ENCODE peak calls at places on chromosomes 13 and 19, in five cellular contexts. One of them, this sample, is unnamed. For H3K9me3, the result is how much of the 10 kb centered on the place peaks cover.

GRCh38 chr19:55342044-55342531 is 2.4 kb downstream of the KMT5C start:
- DNase-seq in mucosa of descending colon: peak
- DNase-seq in left lung: no peak
- DNase-seq in CD8-positive, alpha-beta T cell: no peak
- DNase-seq in PC-3: no peak
- DNase-seq in this sample: no peak

GRCh38 chr13:26465514-26465913 is 92.0 kb upstream of the WASF3 start:
- DNase-seq in mucosa of descending colon: no peak
- DNase-seq in left lung: no peak
- DNase-seq in CD8-positive, alpha-beta T cell: no peak
- DNase-seq in PC-3: no peak
- DNase-seq in this sample: no peak

GRCh38 chr13:31444266-31444862 is 244.6 kb downstream of the B3GLCT start:
- DNase-seq in mucosa of descending colon: no peak
- DNase-seq in left lung: no peak
- DNase-seq in CD8-positive, alpha-beta T cell: no peak
- DNase-seq in PC-3: no peak
- DNase-seq in this sample: no peak

GRCh38 chr13:95118541-95119324 is 182.5 kb downstream of the ABCC4 start:
- DNase-seq in mucosa of descending colon: no peak
- DNase-seq in left lung: no peak
- DNase-seq in CD8-positive, alpha-beta T cell: no peak
- DNase-seq in PC-3: peak
- DNase-seq in this sample: no peak

GRCh38 chr19:37969695-37970094 is 62.7 kb downstream of the SIPA1L3 start:
- DNase-seq in mucosa of descending colon: no peak
- DNase-seq in left lung: no peak
- DNase-seq in CD8-positive, alpha-beta T cell: no peak
- DNase-seq in PC-3: no peak
- DNase-seq in this sample: no peak

GRCh38 chr19:3456925-3457530 is 23.3 kb downstream of the SMIM24 start:
- DNase-seq in mucosa of descending colon: no peak
- DNase-seq in left lung: no peak
- DNase-seq in CD8-positive, alpha-beta T cell: no peak
- DNase-seq in PC-3: no peak
- DNase-seq in this sample: no peak

GRCh38 chr13:38159710-38160109 is 189.9 kb upstream of the UFM1 start:
- DNase-seq in mucosa of descending colon: no peak
- DNase-seq in left lung: no peak
- DNase-seq in CD8-positive, alpha-beta T cell: no peak
- DNase-seq in PC-3: no peak
- DNase-seq in this sample: no peak

GRCh38 chr19:54096642-54097106 is 3.9 kb downstream of the OSCAR start:
- DNase-seq in mucosa of descending colon: no peak
- DNase-seq in left lung: peak
- DNase-seq in CD8-positive, alpha-beta T cell: peak
- DNase-seq in PC-3: peak
- DNase-seq in this sample: no peak

GRCh38 chr13:44854264-44855060 is 134.8 kb downstream of the NUFIP1 start:
- DNase-seq in mucosa of descending colon: peak
- DNase-seq in left lung: peak
- DNase-seq in CD8-positive, alpha-beta T cell: no peak
- DNase-seq in PC-3: no peak
- DNase-seq in this sample: no peak

GRCh38 chr13:46207828-46208227 is 3.9 kb upstream of the LRRC63 start:
- DNase-seq in mucosa of descending colon: no peak
- DNase-seq in left lung: no peak
- DNase-seq in CD8-positive, alpha-beta T cell: no peak
- DNase-seq in PC-3: no peak
- DNase-seq in this sample: no peak

GRCh38 chr13:32456591-32456990 is 28.7 kb upstream of the N4BP2L1 start:
- DNase-seq in mucosa of descending colon: no peak
- DNase-seq in left lung: no peak
- DNase-seq in CD8-positive, alpha-beta T cell: no peak
- DNase-seq in PC-3: no peak
- DNase-seq in this sample: no peak

GRCh38 chr19:17337675-17338439 is 504 bp downstream of the GTPBP3 start:
- DNase-seq in mucosa of descending colon: peak
- DNase-seq in left lung: no peak
- DNase-seq in CD8-positive, alpha-beta T cell: peak
- DNase-seq in PC-3: peak
- DNase-seq in this sample: peak

GRCh38 chr13:26968431-26969335 is 202.9 kb downstream of the USP12 start:
- DNase-seq in mucosa of descending colon: peak
- DNase-seq in left lung: no peak
- DNase-seq in CD8-positive, alpha-beta T cell: no peak
- DNase-seq in PC-3: no peak
- DNase-seq in this sample: peak

GRCh38 chr13:101706651-101707050 is 254.2 kb downstream of the ITGBL1 start:
- DNase-seq in mucosa of descending colon: no peak
- DNase-seq in left lung: peak
- DNase-seq in CD8-positive, alpha-beta T cell: no peak
- DNase-seq in PC-3: peak
- DNase-seq in this sample: peak

GRCh38 chr13:23771966-23772365 is 117.2 kb downstream of the MIPEP start:
- DNase-seq in mucosa of descending colon: no peak
- DNase-seq in left lung: no peak
- DNase-seq in CD8-positive, alpha-beta T cell: no peak
- DNase-seq in PC-3: peak
- DNase-seq in this sample: no peak

GRCh38 chr19:10981496-10981895 is 20.7 kb downstream of the SMARCA4 start:
- DNase-seq in mucosa of descending colon: no peak
- DNase-seq in left lung: no peak
- DNase-seq in CD8-positive, alpha-beta T cell: no peak
- DNase-seq in PC-3: no peak
- DNase-seq in this sample: peak

GRCh38 chr13:110012102-110012739 is 225.8 kb upstream of the IRS2 start:
- DNase-seq in mucosa of descending colon: no peak
- DNase-seq in left lung: peak
- DNase-seq in CD8-positive, alpha-beta T cell: no peak
- DNase-seq in PC-3: peak
- DNase-seq in this sample: peak

GRCh38 chr13:97974773-97975172 is 21.3 kb downstream of the IPO5 start:
- DNase-seq in mucosa of descending colon: no peak
- DNase-seq in left lung: no peak
- DNase-seq in CD8-positive, alpha-beta T cell: no peak
- DNase-seq in PC-3: no peak
- DNase-seq in this sample: no peak

GRCh38 chr19:4130635-4131438 is 6.9 kb upstream of the MAP2K2 start:
- DNase-seq in mucosa of descending colon: no peak
- DNase-seq in left lung: no peak
- DNase-seq in CD8-positive, alpha-beta T cell: no peak
- DNase-seq in PC-3: peak
- DNase-seq in this sample: peak

GRCh38 chr19:15954820-15955219 is 6.0 kb downstream of the OR10H4 start:
- DNase-seq in mucosa of descending colon: no peak
- DNase-seq in left lung: no peak
- DNase-seq in CD8-positive, alpha-beta T cell: no peak
- DNase-seq in PC-3: peak
- DNase-seq in this sample: no peak
- H3K9me3 ChIP-seq in mucosa of descending colon: under half
- H3K9me3 ChIP-seq in left lung: under half
- H3K9me3 ChIP-seq in CD8-positive, alpha-beta T cell: under half
- H3K9me3 ChIP-seq in PC-3: under half
- H3K9me3 ChIP-seq in this sample: under half

GRCh38 chr19:35909684-35910035 is 1.6 kb upstream of the TYROBP start:
- DNase-seq in mucosa of descending colon: no peak
- DNase-seq in left lung: no peak
- DNase-seq in CD8-positive, alpha-beta T cell: no peak
- DNase-seq in PC-3: no peak
- DNase-seq in this sample: no peak
- H3K4me3 ChIP-seq in mucosa of descending colon: no peak
- H3K4me3 ChIP-seq in left lung: no peak
- H3K4me3 ChIP-seq in CD8-positive, alpha-beta T cell: no peak
- H3K4me3 ChIP-seq in PC-3: no peak
- H3K4me3 ChIP-seq in this sample: no peak

GRCh38 chr19:57606931-57607330 is 7.1 kb upstream of the ZNF134 start:
- DNase-seq in mucosa of descending colon: no peak
- DNase-seq in left lung: no peak
- DNase-seq in CD8-positive, alpha-beta T cell: no peak
- DNase-seq in PC-3: no peak
- DNase-seq in this sample: no peak

GRCh38 chr19:57615346-57615745 is 1.3 kb downstream of the ZNF134 start:
- DNase-seq in mucosa of descending colon: no peak
- DNase-seq in left lung: no peak
- DNase-seq in CD8-positive, alpha-beta T cell: no peak
- DNase-seq in PC-3: no peak
- DNase-seq in this sample: no peak

GRCh38 chr19:57613941-57614743 is at the start of gene ZNF134:
- DNase-seq in mucosa of descending colon: peak
- DNase-seq in left lung: peak
- DNase-seq in CD8-positive, alpha-beta T cell: peak
- DNase-seq in PC-3: peak
- DNase-seq in this sample: peak

GRCh38 chr19:57611113-57611512 is 2.9 kb upstream of the ZNF134 start:
- DNase-seq in mucosa of descending colon: no peak
- DNase-seq in left lung: no peak
- DNase-seq in CD8-positive, alpha-beta T cell: no peak
- DNase-seq in PC-3: no peak
- DNase-seq in this sample: no peak
- H3K9me3 ChIP-seq in mucosa of descending colon: half or more
- H3K9me3 ChIP-seq in left lung: under half
- H3K9me3 ChIP-seq in CD8-positive, alpha-beta T cell: under half
- H3K9me3 ChIP-seq in PC-3: under half
- H3K9me3 ChIP-seq in this sample: under half

GRCh38 chr13:59360916-59361315 is 802.8 kb downstream of the DIAPH3 start:
- DNase-seq in mucosa of descending colon: no peak
- DNase-seq in left lung: no peak
- DNase-seq in CD8-positive, alpha-beta T cell: no peak
- DNase-seq in PC-3: no peak
- DNase-seq in this sample: no peak
- H3K4me3 ChIP-seq in mucosa of descending colon: no peak
- H3K4me3 ChIP-seq in left lung: no peak
- H3K4me3 ChIP-seq in CD8-positive, alpha-beta T cell: no peak
- H3K4me3 ChIP-seq in PC-3: no peak
- H3K4me3 ChIP-seq in this sample: no peak

DNA sequence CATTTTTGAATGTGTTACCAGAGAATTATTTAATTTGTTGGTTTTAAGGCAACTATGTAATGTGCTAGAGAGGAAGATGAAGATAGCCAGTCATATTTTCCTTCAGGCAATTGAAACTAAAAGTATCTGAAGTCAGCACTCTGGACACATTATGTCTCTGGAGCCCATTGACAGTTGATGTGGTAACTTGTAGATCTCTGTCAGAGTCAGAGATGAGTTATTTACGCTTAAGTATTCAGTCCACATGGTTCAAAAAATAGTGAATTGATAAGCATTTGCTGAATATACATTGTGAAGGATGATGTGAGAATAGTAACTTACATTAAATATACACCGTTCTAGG is 2.1 kb downstream of the ZMYM2 start:
- DNase-seq in mucosa of descending colon: no peak
- DNase-seq in left lung: no peak
- DNase-seq in CD8-positive, alpha-beta T cell: no peak
- DNase-seq in PC-3: no peak
- DNase-seq in this sample: no peak
- H3K9me3 ChIP-seq in mucosa of descending colon: under half
- H3K9me3 ChIP-seq in left lung: under half
- H3K9me3 ChIP-seq in CD8-positive, alpha-beta T cell: under half
- H3K9me3 ChIP-seq in PC-3: under half
- H3K9me3 ChIP-seq in this sample: under half

GRCh38 chr19:58547323-58548312 is 3.8 kb downstream of the TRIM28 start:
- DNase-seq in mucosa of descending colon: no peak
- DNase-seq in left lung: no peak
- DNase-seq in CD8-positive, alpha-beta T cell: no peak
- DNase-seq in PC-3: no peak
- DNase-seq in this sample: no peak
- H3K4me3 ChIP-seq in mucosa of descending colon: no peak
- H3K4me3 ChIP-seq in left lung: no peak
- H3K4me3 ChIP-seq in CD8-positive, alpha-beta T cell: no peak
- H3K4me3 ChIP-seq in PC-3: peak
- H3K4me3 ChIP-seq in this sample: no peak

DNA sequence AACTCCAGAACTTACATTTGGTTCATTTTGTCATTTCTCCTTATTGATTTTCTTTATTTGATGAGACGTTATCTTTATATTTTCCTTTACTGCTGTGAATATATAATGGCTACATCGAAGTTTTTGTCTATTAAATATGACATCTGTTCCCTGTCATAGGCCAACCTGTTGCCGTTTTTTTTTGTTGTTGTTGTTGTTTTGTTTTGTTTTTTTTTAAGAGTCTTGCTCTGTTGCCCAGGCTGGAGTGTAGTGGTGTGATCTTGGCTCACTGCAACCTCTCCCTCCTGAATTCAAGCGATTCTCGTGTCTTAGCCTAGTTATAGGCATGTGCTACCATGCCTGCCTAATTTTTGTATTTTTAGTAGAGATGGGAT is 29.4 kb downstream of the ZNF780B start:
- DNase-seq in mucosa of descending colon: no peak
- DNase-seq in left lung: no peak
- DNase-seq in CD8-positive, alpha-beta T cell: no peak
- DNase-seq in PC-3: no peak
- DNase-seq in this sample: no peak
- H3K9me3 ChIP-seq in mucosa of descending colon: half or more
- H3K9me3 ChIP-seq in left lung: under half
- H3K9me3 ChIP-seq in CD8-positive, alpha-beta T cell: under half
- H3K9me3 ChIP-seq in PC-3: under half
- H3K9me3 ChIP-seq in this sample: half or more

GRCh38 chr19:48795855-48796142 is 15.0 kb downstream of the BCAT2 start:
- DNase-seq in mucosa of descending colon: no peak
- DNase-seq in left lung: no peak
- DNase-seq in CD8-positive, alpha-beta T cell: no peak
- DNase-seq in PC-3: no peak
- DNase-seq in this sample: peak
- H3K4me3 ChIP-seq in mucosa of descending colon: no peak
- H3K4me3 ChIP-seq in left lung: no peak
- H3K4me3 ChIP-seq in CD8-positive, alpha-beta T cell: no peak
- H3K4me3 ChIP-seq in PC-3: no peak
- H3K4me3 ChIP-seq in this sample: no peak

GRCh38 chr19:28585796-28586195 is 627.2 kb downstream of the UQCRFS1 start:
- DNase-seq in mucosa of descending colon: no peak
- DNase-seq in left lung: no peak
- DNase-seq in CD8-positive, alpha-beta T cell: no peak
- DNase-seq in PC-3: no peak
- DNase-seq in this sample: no peak

GRCh38 chr19:28581468-28581770 is 631.5 kb downstream of the UQCRFS1 start:
- DNase-seq in mucosa of descending colon: no peak
- DNase-seq in left lung: no peak
- DNase-seq in CD8-positive, alpha-beta T cell: no peak
- DNase-seq in PC-3: no peak
- DNase-seq in this sample: no peak

GRCh38 chr19:28586501-28586900 is 626.5 kb downstream of the UQCRFS1 start:
- DNase-seq in mucosa of descending colon: no peak
- DNase-seq in left lung: no peak
- DNase-seq in CD8-positive, alpha-beta T cell: no peak
- DNase-seq in PC-3: no peak
- DNase-seq in this sample: no peak

GRCh38 chr19:28582344-28582743 is 630.6 kb downstream of the UQCRFS1 start:
- DNase-seq in mucosa of descending colon: no peak
- DNase-seq in left lung: no peak
- DNase-seq in CD8-positive, alpha-beta T cell: no peak
- DNase-seq in PC-3: no peak
- DNase-seq in this sample: no peak

DNA sequence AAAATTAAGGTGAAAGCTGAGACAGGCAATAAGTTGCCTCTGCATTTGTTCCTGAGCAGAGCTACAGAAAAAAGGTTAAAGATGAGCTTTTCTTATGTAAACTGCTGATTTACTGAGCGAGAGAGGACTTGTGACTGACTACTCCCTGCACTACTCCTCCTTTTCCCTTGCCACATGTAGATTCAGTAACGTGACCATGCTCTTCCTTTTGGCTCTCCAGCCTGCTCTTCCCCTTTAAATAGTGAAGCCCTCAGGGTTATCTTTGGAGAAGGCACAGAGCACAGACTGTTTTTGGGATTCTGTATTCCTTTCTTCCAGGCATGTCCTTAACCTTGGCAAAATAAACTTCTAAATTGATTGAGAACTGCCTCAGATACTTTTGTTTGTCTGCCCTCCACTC is 630.1 kb downstream of the UQCRFS1 start:
- DNase-seq in mucosa of descending colon: no peak
- DNase-seq in left lung: no peak
- DNase-seq in CD8-positive, alpha-beta T cell: no peak
- DNase-seq in PC-3: no peak
- DNase-seq in this sample: no peak
- H3K9me3 ChIP-seq in mucosa of descending colon: under half
- H3K9me3 ChIP-seq in left lung: under half
- H3K9me3 ChIP-seq in CD8-positive, alpha-beta T cell: under half
- H3K9me3 ChIP-seq in PC-3: under half
- H3K9me3 ChIP-seq in this sample: under half

This sample was measured in MG63.